ENCODE peak calls at places on chromosome 5, in nine cellular contexts. W is endothelial cell of umbilical vein, G is breast epithelium, R is GM12878, T is GM23338, D is HCT116, K is HepG2, U is upper lobe of left lung, S is spleen. Q is an unnamed sample.

GRCh38 chr5:155532621-155533314 is 519.2 kb downstream of the KIF4B start:
- DNase-seq in U (no peak), D (no peak), S (no peak), K (no peak), W (no peak), R (no peak), T (no peak), G (no peak), Q (no peak)

GRCh38 chr5:66669086-66669861 is 73.1 kb downstream of the MAST4 start:
- DNase-seq in T (no peak), U (peak), W (no peak), G (no peak), R (no peak), S (no peak), D (no peak), K (no peak), Q (no peak)

GRCh38 chr5:2685651-2686050 is 65.8 kb downstream of the IRX2 start:
- DNase-seq in R (no peak), D (no peak), W (no peak), K (no peak), T (no peak), S (no peak), U (no peak), G (no peak), Q (no peak)

GRCh38 chr5:140255460-140256157 is 47.3 kb downstream of the PFDN1 start:
- DNase-seq in T (no peak), D (no peak), G (no peak), W (no peak), R (no peak), S (no peak), K (no peak), U (no peak), Q (no peak)

GRCh38 chr5:58972301-58972700 is 389.4 kb downstream of the RAB3C start:
- DNase-seq in R (no peak), T (no peak), K (no peak), U (no peak), W (no peak), D (no peak), S (no peak), G (no peak), Q (no peak)

GRCh38 chr5:8376478-8376877 is 507.5 kb downstream of the MTRR start:
- DNase-seq in S (no peak), R (no peak), G (no peak), U (no peak), T (no peak), W (no peak), D (no peak), K (no peak), Q (no peak)

GRCh38 chr5:34467436-34467835 is 188.7 kb upstream of the RAI14 start:
- DNase-seq in W (no peak), T (no peak), R (no peak), D (no peak), U (no peak), K (no peak), S (no peak), G (no peak), Q (no peak)

GRCh38 chr5:118557103-118557805 is 431.1 kb downstream of the DTWD2 start:
- DNase-seq in K (peak), G (no peak), S (no peak), W (no peak), R (no peak), U (no peak), T (no peak), D (no peak), Q (no peak)

GRCh38 chr5:89847743-89848142 is 561.8 kb downstream of the CETN3 start:
- DNase-seq in D (no peak), S (no peak), W (no peak), K (no peak), T (no peak), R (no peak), U (no peak), G (no peak), Q (no peak)

GRCh38 chr5:107119656-107120055 is 551.1 kb downstream of the EFNA5 start:
- DNase-seq in K (no peak), W (no peak), G (no peak), T (peak), S (no peak), R (no peak), U (no peak), D (no peak), Q (no peak)

GRCh38 chr5:142600611-142601360 is 85.1 kb downstream of the FGF1 start:
- DNase-seq in U (peak), R (no peak), S (no peak), T (no peak), K (peak), W (peak), D (no peak), G (no peak), Q (no peak)
- H3K4me3 ChIP-seq in U (no peak), R (no peak), S (no peak), T (no peak), K (no peak), W (peak), D (no peak), G (no peak), Q (peak)

GRCh38 chr5:120697147-120697546 is 233.0 kb downstream of the PRR16 start:
- DNase-seq in T (no peak), U (no peak), R (no peak), K (no peak), D (no peak), W (no peak), G (no peak), S (no peak), Q (no peak)

GRCh38 chr5:120690621-120691407 is 226.7 kb downstream of the PRR16 start:
- DNase-seq in W (no peak), T (no peak), G (no peak), K (no peak), D (no peak), U (no peak), S (no peak), R (no peak), Q (no peak)

GRCh38 chr5:120692346-120692745 is 228.2 kb downstream of the PRR16 start:
- DNase-seq in W (no peak), G (no peak), S (no peak), K (no peak), U (no peak), R (no peak), T (no peak), D (no peak), Q (no peak)

DNA sequence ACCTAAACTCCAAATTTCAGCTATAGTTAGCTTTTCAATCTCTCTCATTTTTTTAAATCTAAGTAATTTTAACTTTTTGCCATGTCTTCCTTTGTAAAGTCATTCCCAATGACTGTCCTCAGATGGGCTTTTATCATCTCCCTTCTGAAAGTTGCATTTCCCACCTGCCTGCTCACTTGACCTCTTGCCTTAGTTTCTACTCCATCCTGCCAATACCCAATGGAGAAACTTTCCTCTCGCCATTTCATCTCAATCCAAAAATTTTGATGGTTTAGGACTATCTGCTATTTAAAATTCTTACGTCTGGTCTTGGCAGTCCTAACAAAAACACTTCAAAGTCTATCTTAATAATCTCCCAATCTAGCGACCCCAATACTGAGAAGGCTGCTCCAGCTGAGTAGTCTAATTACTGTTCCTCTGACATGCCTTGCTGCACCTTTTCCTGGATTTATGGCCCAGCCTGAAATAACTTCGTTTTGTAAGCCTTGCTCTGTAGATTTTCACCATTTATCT is 231.3 kb downstream of the PRR16 start:
- DNase-seq in W (no peak), G (no peak), R (no peak), K (no peak), U (no peak), D (no peak), S (no peak), T (no peak), Q (no peak)
- TF ChIP-seq POLR2AphosphoS5 in W (no peak), G (no peak), R (no peak), K (no peak), U (no peak), D (no peak), S (no peak), T (no peak), Q (no peak)

GRCh38 chr5:171639966-171640365 is 145.7 kb upstream of the SMIM23 start:
- DNase-seq in S (no peak), W (no peak), G (no peak), R (no peak), T (no peak), K (no peak), U (no peak), D (no peak), Q (no peak)
- H3K4me3 ChIP-seq in S (no peak), W (no peak), G (no peak), R (no peak), T (no peak), K (no peak), U (no peak), D (no peak), Q (no peak)

GRCh38 chr5:24539625-24540024 is 105.2 kb downstream of the CDH10 start:
- DNase-seq in R (no peak), K (no peak), W (no peak), S (no peak), T (no peak), D (no peak), G (no peak), U (no peak), Q (no peak)
- TF ChIP-seq POLR2AphosphoS5 in R (no peak), K (no peak), W (no peak), S (no peak), T (no peak), D (no peak), G (no peak), U (no peak), Q (no peak)

DNA sequence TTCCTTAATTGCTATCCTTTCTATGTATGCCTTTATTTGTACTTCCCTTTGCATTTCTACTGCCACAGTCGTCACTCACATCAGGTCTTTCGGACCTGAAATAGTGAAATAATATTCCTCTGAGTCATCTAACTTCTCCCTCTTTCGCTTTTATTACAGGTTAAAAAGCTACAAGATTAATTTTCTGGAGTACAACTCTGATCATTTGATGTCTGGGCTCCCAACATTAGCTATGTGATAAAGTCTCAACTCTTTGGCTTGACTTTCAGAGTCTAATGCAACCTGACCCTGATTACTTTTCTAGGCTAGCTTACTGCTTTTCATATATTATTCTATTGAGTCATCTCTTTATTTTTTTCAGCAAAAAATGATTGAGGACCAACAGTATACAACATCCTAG is 638.8 kb upstream of the WWC1 start:
- DNase-seq in R (no peak), D (no peak), G (no peak), W (no peak), S (no peak), U (no peak), K (no peak), T (no peak), Q (no peak)
- H3K4me3 ChIP-seq in R (no peak), D (no peak), G (no peak), W (no peak), S (no peak), U (no peak), K (no peak), T (no peak), Q (no peak)